ENCODE peak calls at places on chromosome 18, in four cellular contexts. P is mammary epithelial cell, C is body of pancreas, Y is left ventricle myocardium inferior. U is an unnamed sample.

GRCh38 chr18:23740105-23740830 is 51.0 kb downstream of the LAMA3 start:
- DNase-seq in C (no peak), P (peak; percentile 38), Y (no peak), U (no peak)

GRCh38 chr18:37900281-37900680 is 334.7 kb upstream of the CELF4 start:
- DNase-seq in P (no peak), C (no peak), Y (no peak), U (no peak)

GRCh38 chr18:33440011-33440383 is 524 bp downstream of the CCDC178 start:
- DNase-seq in P (peak; percentile 1), C (peak; percentile 20), Y (peak; percentile 17), U (no peak)

GRCh38 chr18:36441872-36442271 is 144.4 kb downstream of the FHOD3 start:
- DNase-seq in P (peak; percentile 67), C (no peak), Y (no peak), U (no peak)

GRCh38 chr18:51028201-51028805 is 1.7 kb upstream of the SMAD4 start:
- DNase-seq in C (no peak), Y (no peak), P (no peak), U (no peak)

GRCh38 chr18:21599585-21600525 is 649 bp downstream of the ESCO1 start:
- DNase-seq in P (no peak), Y (peak; percentile 45), C (peak; percentile 71), U (no peak)

GRCh38 chr18:35171315-35171987 is 69.4 kb upstream of the ZNF397 start:
- DNase-seq in Y (no peak), P (no peak), C (no peak), U (no peak)

GRCh38 chr18:37393945-37394609 is 171.5 kb downstream of the CELF4 start:
- DNase-seq in C (peak; percentile 69), Y (peak; percentile 83), P (no peak), U (peak; percentile 7)

GRCh38 chr18:3624818-3625716 is 175.1 kb downstream of the TGIF1 start:
- DNase-seq in C (peak; percentile 42), P (peak; percentile 97), Y (no peak), U (no peak)

GRCh38 chr18:5895886-5896740 is 791 bp upstream of the TMEM200C start:
- DNase-seq in Y (peak; percentile 18), P (no peak), C (peak; percentile 5), U (no peak)

DNA sequence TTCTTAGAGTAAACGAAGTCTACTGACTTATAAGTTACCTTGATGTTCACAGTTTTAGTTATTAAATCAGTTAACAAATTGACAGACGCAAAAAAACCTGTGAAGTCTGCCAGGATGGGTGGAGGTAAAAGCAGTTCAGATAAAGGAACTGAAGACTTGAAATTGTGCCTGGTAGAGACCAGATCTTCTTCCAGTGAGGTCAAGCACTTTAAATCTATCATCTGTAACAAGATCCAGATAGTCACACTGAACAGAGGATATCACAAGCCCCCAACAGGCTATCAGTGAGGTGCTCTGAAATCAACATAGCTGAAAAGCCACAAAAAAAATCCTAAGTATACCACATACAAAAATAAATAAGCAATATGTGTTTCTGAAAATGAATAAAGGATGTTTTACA is 23.6 kb downstream of the DSG4 start:
- DNase-seq in C (no peak), Y (no peak), P (no peak), U (no peak)
- H3K4me1 ChIP-seq in C (peaks cover 16% of the 10 kb centered on the region), Y (peaks cover 17% of the 10 kb centered on the region), P (peaks cover 4% of the 10 kb centered on the region), U (no peaks in the 10 kb centered on the region)

DNA sequence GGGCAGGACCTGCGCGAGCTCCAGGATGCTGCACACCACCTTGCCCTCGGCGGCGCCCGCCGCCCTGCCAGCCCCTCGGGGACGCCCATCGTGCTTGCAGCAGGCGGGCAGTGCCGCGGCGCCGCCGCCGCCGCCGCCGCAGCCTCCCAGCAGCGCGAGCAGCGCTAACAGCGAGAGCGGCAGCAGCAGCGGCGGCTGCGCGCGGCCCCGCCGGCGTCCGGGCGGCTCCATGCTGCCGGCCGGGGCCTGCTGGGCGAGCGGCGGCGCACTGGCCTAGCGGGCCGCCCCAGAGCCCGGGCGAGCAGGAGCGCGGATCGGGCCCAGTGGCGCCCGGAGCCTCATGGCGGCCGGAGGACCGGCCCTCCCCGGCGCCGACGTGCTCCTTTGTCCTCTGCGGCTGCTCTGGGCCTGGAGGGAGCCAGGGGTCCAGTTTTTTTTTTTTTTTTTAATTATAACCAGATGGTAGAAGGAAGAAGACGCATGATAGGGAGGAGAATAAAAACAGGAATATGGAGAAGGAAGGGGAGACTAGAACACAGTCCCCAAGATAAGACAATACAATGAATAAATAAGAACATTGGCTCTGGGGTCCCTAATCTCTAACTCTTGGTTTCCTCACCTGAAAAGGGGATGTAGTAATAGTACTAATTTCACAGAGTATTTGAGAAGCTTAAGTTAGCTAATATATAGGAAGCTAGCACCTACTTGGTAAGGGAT is 17.1 kb upstream of the ANKRD62 start:
- DNase-seq in P (peak; percentile 52), Y (no peak), C (no peak), U (no peak)
- H3K4me3 ChIP-seq in P (no peak overlapping the region), Y (peak overlapping the region; percentile 45), C (no peak overlapping the region), U (peak overlapping the region; percentile 54)

GRCh38 chr18:389658-390357 is 110.7 kb downstream of the COLEC12 start:
- DNase-seq in C (no peak), P (no peak), Y (no peak), U (no peak)
- TF ChIP-seq CTCF in C (no peak), P (no peak), Y (no peak), U (no peak)

DNA sequence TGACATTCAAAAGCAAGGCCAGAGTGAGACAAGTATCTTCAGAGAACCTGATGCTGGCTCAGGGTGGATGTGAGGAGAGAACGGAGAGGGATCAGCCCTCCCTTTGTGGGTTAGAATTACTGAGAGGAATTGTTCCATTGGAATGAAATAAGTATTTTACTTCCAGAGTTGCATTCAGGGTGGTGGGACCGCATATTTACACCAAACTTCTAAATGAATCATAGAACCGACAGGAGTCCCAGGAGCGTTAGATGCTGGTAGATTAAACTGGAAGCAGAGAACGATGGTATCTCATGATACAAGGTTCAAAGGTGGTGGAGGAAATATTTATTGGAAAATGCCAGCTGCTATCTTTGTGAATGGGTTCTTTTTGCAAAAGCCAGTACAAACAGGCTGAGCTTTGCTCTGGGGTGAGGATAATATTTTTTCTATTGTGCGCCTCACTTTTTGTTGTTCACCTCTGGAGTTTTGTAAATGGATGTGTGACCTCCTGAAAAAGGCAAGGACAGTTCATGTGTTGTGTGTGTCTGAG is 17.7 kb downstream of the MTCL1 start:
- DNase-seq in Y (no peak), P (no peak), C (no peak), U (no peak)
- H3K4me1 ChIP-seq in Y (no peaks in the 10 kb centered on the region), P (peaks cover 18% of the 10 kb centered on the region), C (peaks cover 23% of the 10 kb centered on the region), U (no peaks in the 10 kb centered on the region)